ENCODE peak calls at places on chromosomes 3 and 15, in six cellular contexts. D is EL, I is Caki2, U is uterus, G is C1 segment of cervical spinal cord, B is HT-29. K is an unnamed sample.

GRCh38 chr3:21859124-21859781 is 108.2 kb upstream of the ZNF385D start:
- DNase-seq in D (no peak), I (no peak), U (no peak), G (no peak), B (no peak), K (no peak)

GRCh38 chr3:75951941-75952340 is 166.6 kb upstream of the ZNF717 start:
- DNase-seq in D (no peak), I (no peak), U (no peak), G (no peak), B (no peak), K (no peak)

GRCh38 chr15:72515591-72516389 is 41.7 kb downstream of the ARIH1 start:
- DNase-seq in D (peak), I (no peak), U (no peak), G (no peak), B (no peak), K (no peak)

GRCh38 chr15:27674826-27675225 is 424.3 kb downstream of the OCA2 start:
- DNase-seq in D (no peak), I (no peak), U (no peak), G (no peak), B (no peak), K (no peak)

GRCh38 chr3:136070334-136070733 is 104.8 kb downstream of the PPP2R3A start:
- DNase-seq in D (peak), I (no peak), U (no peak), G (no peak), B (no peak), K (peak)

GRCh38 chr3:187130346-187131066 is 8.8 kb downstream of the RPL39L start:
- DNase-seq in D (peak), I (peak), U (no peak), G (no peak), B (no peak), K (peak)

GRCh38 chr3:4986175-4986610 is 7.0 kb downstream of the BHLHE40 start:
- DNase-seq in D (no peak), I (no peak), U (no peak), G (peak), B (no peak), K (no peak)

GRCh38 chr3:187520027-187520945 is 149.9 kb downstream of the SST start:
- DNase-seq in D (peak), I (no peak), U (peak), G (no peak), B (no peak), K (no peak)

GRCh38 chr15:99423186-99424130 is 142.3 kb upstream of the MEF2A start:
- DNase-seq in D (no peak), I (no peak), U (peak), G (no peak), B (no peak), K (no peak)

GRCh38 chr15:55652363-55652762 is 64.2 kb upstream of the PYGO1 start:
- DNase-seq in D (no peak), I (no peak), U (no peak), G (no peak), B (no peak), K (no peak)

GRCh38 chr15:81015595-81016252 is 15.0 kb downstream of the TLNRD1 start:
- DNase-seq in D (no peak), I (no peak), U (no peak), G (peak), B (no peak), K (no peak)

GRCh38 chr3:127192576-127193232 is at the start of gene PRR23E:
- DNase-seq in D (no peak), I (no peak), U (no peak), G (no peak), B (no peak), K (no peak)

GRCh38 chr15:64464271-64465005 is 4.1 kb downstream of the ZNF609 start:
- DNase-seq in D (no peak), I (no peak), U (no peak), G (no peak), B (no peak), K (no peak)

GRCh38 chr3:58560771-58561311 is 16.4 kb downstream of the FAM107A start:
- DNase-seq in D (peak), I (peak), U (no peak), G (no peak), B (no peak), K (peak)

GRCh38 chr3:78496458-78496857 is 1271.3 kb downstream of the ROBO1 start:
- DNase-seq in D (no peak), I (no peak), U (no peak), G (no peak), B (no peak), K (no peak)

GRCh38 chr3:110473405-110473804 is 598.2 kb upstream of the NECTIN3 start:
- DNase-seq in D (no peak), I (no peak), U (no peak), G (no peak), B (no peak), K (no peak)

GRCh38 chr3:10367466-10367865 is 46.6 kb upstream of the SEC13 start:
- DNase-seq in D (no peak), I (no peak), U (no peak), G (no peak), B (no peak), K (no peak)

GRCh38 chr3:123880998-123881561 is 3.1 kb downstream of the MYLK start:
- DNase-seq in D (peak), I (peak), U (no peak), G (no peak), B (peak), K (no peak)

GRCh38 chr3:6447166-6447801 is 413.6 kb upstream of the GRM7 start:
- DNase-seq in D (no peak), I (no peak), U (no peak), G (no peak), B (no peak), K (no peak)

GRCh38 chr15:89139613-89140499 is 51.6 kb downstream of the ABHD2 start:
- DNase-seq in D (no peak), I (peak), U (no peak), G (peak), B (no peak), K (no peak)

GRCh38 chr15:42313463-42313862 is 40.2 kb upstream of the TMEM87A start:
- DNase-seq in D (no peak), I (no peak), U (no peak), G (no peak), B (peak), K (no peak)

GRCh38 chr15:83057002-83057401 is 10.1 kb downstream of the BTBD1 start:
- DNase-seq in D (no peak), I (no peak), U (no peak), G (no peak), B (no peak), K (no peak)

GRCh38 chr3:54965746-54966145 is 37.9 kb upstream of the LRTM1 start:
- DNase-seq in D (peak), I (no peak), U (no peak), G (no peak), B (no peak), K (no peak)

GRCh38 chr3:16311960-16312451 is 47.0 kb downstream of the OXNAD1 start:
- DNase-seq in D (no peak), I (no peak), U (no peak), G (no peak), B (no peak), K (no peak)

GRCh38 chr3:85210540-85210939 is 251.8 kb downstream of the CADM2 start:
- DNase-seq in D (no peak), I (no peak), U (no peak), G (no peak), B (no peak), K (no peak)

GRCh38 chr3:117170112-117170511 is 460.5 kb downstream of the TUSC7 start:
- DNase-seq in D (no peak), I (no peak), U (no peak), G (no peak), B (no peak), K (no peak)

GRCh38 chr15:76575177-76576078 is 238.9 kb downstream of the ISL2 start:
- DNase-seq in D (no peak), I (no peak), U (no peak), G (no peak), B (peak), K (no peak)

GRCh38 chr3:150956376-150956775 is 16.2 kb downstream of the CLRN1 start:
- DNase-seq in D (peak), I (no peak), U (no peak), G (no peak), B (no peak), K (peak)

GRCh38 chr3:154364849-154365248 is 40.6 kb upstream of the DHX36 start:
- DNase-seq in D (no peak), I (no peak), U (no peak), G (no peak), B (peak), K (no peak)

GRCh38 chr3:186510374-186511079 is 33.7 kb downstream of the CRYGS start:
- DNase-seq in D (no peak), I (no peak), U (no peak), G (no peak), B (no peak), K (peak)

GRCh38 chr3:126446301-126446700 is 29.4 kb downstream of the ZXDC start:
- DNase-seq in D (no peak), I (no peak), U (no peak), G (no peak), B (no peak), K (no peak)

GRCh38 chr15:40595773-40596172 is 1.7 kb downstream of the KNL1 start:
- DNase-seq in D (no peak), I (no peak), U (no peak), G (no peak), B (peak), K (no peak)

GRCh38 chr3:16916840-16917239 is 32.1 kb downstream of the PLCL2 start:
- DNase-seq in D (no peak), I (no peak), U (no peak), G (no peak), B (no peak), K (no peak)

GRCh38 chr3:94716326-94717018 is 653.6 kb downstream of the NSUN3 start:
- DNase-seq in D (no peak), I (no peak), U (no peak), G (no peak), B (peak), K (no peak)

GRCh38 chr3:134666466-134666865 is 15.6 kb upstream of the KY start:
- DNase-seq in D (peak), I (no peak), U (no peak), G (no peak), B (no peak), K (peak)

GRCh38 chr3:42712716-42713372 is 10.2 kb upstream of the HHATL start:
- DNase-seq in D (no peak), I (no peak), U (no peak), G (no peak), B (no peak), K (no peak)